ENCODE peak calls at places on chromosomes 12 and 14, in six cellular contexts. A, H, U, W, P and E are unnamed samples.

GRCh38 chr14:69625299-69626131 is 14.1 kb downstream of the SUSD6 start:
- DNase-seq in A (peak), U (peak), W (no peak), H (peak), P (peak), E (no peak)

GRCh38 chr14:103528158-103528511 is 861 bp upstream of the TRMT61A start:
- DNase-seq in P (no peak), A (no peak), W (no peak), U (no peak), H (no peak), E (no peak)

GRCh38 chr14:22824711-22825359 is 4.9 kb upstream of the MRPL52 start:
- DNase-seq in W (peak), U (peak), A (no peak), P (no peak), H (no peak), E (peak)

GRCh38 chr14:69399750-69400149 is 1.3 kb downstream of the SLC39A9 start:
- DNase-seq in U (no peak), W (no peak), A (no peak), P (no peak), H (no peak), E (no peak)

GRCh38 chr12:57145460-57146059 is 1.9 kb downstream of the LRP1-AS start:
- DNase-seq in P (no peak), A (no peak), W (no peak), H (no peak), U (no peak), E (no peak)

GRCh38 chr14:56964885-56965284 is 154.6 kb upstream of the OTX2 start:
- DNase-seq in A (no peak), U (no peak), W (no peak), P (no peak), H (no peak), E (no peak)

GRCh38 chr12:16955083-16955657 is 349.2 kb upstream of the LMO3 start:
- DNase-seq in U (peak), H (no peak), P (no peak), A (no peak), W (no peak), E (peak)

GRCh38 chr12:53205747-53206146 is 1.3 kb downstream of the ITGB7 start:
- DNase-seq in A (no peak), W (peak), P (no peak), U (peak), H (no peak), E (no peak)

DNA sequence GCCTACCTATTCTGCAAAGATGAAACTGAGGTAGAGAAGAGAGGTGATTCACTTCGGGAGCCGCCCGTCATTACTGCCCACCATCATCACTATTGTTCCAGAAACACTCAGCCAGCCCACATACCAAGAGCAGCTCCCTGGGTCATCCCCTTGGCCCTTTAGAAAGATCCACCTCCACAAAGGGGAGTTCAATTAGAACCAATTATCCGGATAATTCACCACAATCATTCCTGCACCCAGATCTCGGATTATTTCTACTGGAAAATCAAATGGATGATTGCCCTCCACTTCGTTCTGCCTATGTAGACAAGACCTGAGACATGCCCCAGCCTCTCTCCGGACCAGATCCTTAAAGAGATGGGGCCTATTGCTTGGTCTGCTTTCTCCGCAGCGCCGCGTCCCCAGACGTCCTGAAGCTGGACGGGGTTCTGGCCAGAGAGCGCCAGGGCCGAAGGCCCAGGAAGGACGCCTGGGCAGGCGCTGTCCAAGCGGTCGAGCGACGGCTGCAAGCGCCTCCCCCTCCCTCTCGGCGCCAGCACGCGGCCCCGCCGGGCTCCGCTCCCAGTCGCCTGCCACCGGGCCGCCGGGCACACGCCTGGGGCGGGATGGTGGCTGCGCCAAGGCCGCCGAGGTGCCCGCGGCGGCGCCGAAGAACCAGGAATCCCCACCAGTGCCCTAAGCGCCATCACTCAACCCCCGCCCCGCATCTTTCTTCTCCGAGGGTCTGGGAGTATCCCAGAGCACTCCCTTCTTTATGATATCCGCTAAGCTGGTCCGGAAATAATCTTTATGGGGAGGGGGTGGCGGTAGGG is 1.3 kb upstream of the ASCL1 start:
- DNase-seq in A (peak), U (no peak), P (no peak), H (no peak), W (no peak), E (no peak)
- TF ChIP-seq CTCF in A (no peak), U (no peak), P (no peak), H (no peak), W (no peak), E (no peak)

GRCh38 chr12:44503329-44503728 is 372.8 kb downstream of the NELL2 start:
- DNase-seq in H (no peak), W (no peak), P (no peak), A (no peak), U (no peak), E (no peak)

GRCh38 chr12:44500423-44500822 is 375.7 kb downstream of the NELL2 start:
- DNase-seq in W (no peak), U (no peak), H (no peak), A (no peak), P (no peak), E (no peak)

GRCh38 chr12:44507471-44507870 is 368.6 kb downstream of the NELL2 start:
- DNase-seq in A (no peak), U (no peak), P (no peak), H (no peak), W (no peak), E (no peak)

GRCh38 chr12:44502681-44503080 is 373.4 kb downstream of the NELL2 start:
- DNase-seq in H (no peak), W (no peak), P (no peak), U (no peak), A (no peak), E (no peak)

GRCh38 chr12:44504799-44505198 is 371.3 kb downstream of the NELL2 start:
- DNase-seq in P (no peak), U (no peak), H (no peak), W (no peak), A (no peak), E (no peak)
- H3K4me3 ChIP-seq in P (no peak), U (no peak), H (no peak), W (no peak), A (no peak), E (no peak)

GRCh38 chr12:125738211-125738610 is 673.0 kb downstream of the AACS start:
- DNase-seq in A (no peak), W (no peak), U (no peak), P (no peak), H (no peak), E (no peak)

DNA sequence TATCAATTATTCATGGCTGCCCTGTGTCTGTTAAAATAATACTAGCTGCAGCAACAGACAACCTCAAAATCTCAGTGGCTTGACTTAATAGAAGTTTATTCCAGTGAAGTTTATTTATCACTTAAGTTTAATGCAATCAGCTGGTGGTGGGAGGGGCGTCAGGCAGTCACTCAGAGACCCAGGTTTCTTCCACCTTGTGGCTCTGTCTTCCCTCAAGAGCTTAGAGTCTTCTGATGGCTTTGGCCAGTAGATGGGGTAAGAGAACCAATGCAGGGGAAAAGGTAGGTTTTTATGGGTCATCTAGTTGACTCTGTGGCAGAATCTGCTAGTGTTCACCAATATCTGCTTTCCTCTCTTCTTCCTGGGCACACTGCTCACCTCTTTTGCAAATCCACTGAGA is 668.9 kb downstream of the AACS start:
- DNase-seq in P (no peak), U (no peak), A (no peak), W (no peak), H (no peak), E (no peak)
- TF ChIP-seq CTCF in P (no peak), U (no peak), A (no peak), W (no peak), H (no peak), E (no peak)

GRCh38 chr12:15534870-15535269 is 212.6 kb downstream of the PTPRO start:
- DNase-seq in U (peak), H (no peak), A (no peak), P (no peak), W (no peak), E (no peak)
- H3K4me3 ChIP-seq in U (no peak), H (no peak), A (no peak), P (no peak), W (no peak), E (no peak)

DNA sequence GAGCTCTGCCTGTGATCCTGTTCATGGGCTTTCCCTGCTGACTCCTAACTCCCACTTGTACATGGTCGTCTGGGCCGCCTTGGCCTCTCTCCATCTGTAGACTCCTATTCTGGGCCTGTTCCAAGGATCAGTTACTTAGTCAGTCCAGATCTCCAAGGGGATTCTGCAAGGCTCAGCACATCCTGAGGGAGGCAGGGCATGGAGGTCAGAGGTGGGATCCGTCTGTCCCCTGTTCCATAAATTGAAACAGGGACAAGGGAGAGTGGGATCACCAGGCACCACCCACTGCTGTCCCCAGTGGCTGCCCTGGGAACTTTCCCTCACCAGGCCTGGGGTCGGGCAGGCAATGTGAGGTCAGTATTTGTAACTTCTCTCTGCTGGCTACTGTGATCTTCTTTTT is 43.5 kb downstream of the KCTD10 start:
- DNase-seq in W (no peak), H (no peak), U (peak), A (no peak), P (no peak), E (no peak)
- TF ChIP-seq CTCF in W (peak), H (no peak), U (peak), A (peak), P (peak), E (peak)

GRCh38 chr14:99982449-99983250 is 82.6 kb upstream of the EVL start:
- DNase-seq in H (peak), U (peak), W (peak), A (no peak), P (no peak), E (peak)

GRCh38 chr14:99990268-99991170 is 74.7 kb upstream of the EVL start:
- DNase-seq in U (no peak), A (no peak), P (no peak), H (no peak), W (no peak), E (no peak)

GRCh38 chr14:99983251-99984012 is 81.8 kb upstream of the EVL start:
- DNase-seq in P (no peak), A (no peak), U (no peak), H (no peak), W (no peak), E (no peak)

GRCh38 chr14:99989032-99989431 is 76.2 kb upstream of the EVL start:
- DNase-seq in W (no peak), U (no peak), P (no peak), H (no peak), A (no peak), E (no peak)

GRCh38 chr14:99986416-99986815 is 78.8 kb upstream of the EVL start:
- DNase-seq in H (no peak), A (no peak), U (peak), P (no peak), W (no peak), E (no peak)
- H3K4me3 ChIP-seq in H (no peak), A (no peak), U (no peak), P (no peak), W (no peak), E (no peak)

GRCh38 chr14:104968541-104969401 is 9.4 kb downstream of the AHNAK2 start:
- DNase-seq in W (no peak), H (no peak), A (peak), P (no peak), U (peak), E (no peak)
- TF ChIP-seq CTCF in W (no peak), H (no peak), A (no peak), P (no peak), U (no peak), E (no peak)